ENCODE peak calls at places on chromosomes 4 and X, in five cellular contexts. One of them, this sample, is unnamed.

GRCh38 chr4:76504613-76505465 is 69.8 kb downstream of the SHROOM3 start:
- DNase-seq in heart left ventricle: no peak
- DNase-seq in CD8-positive, alpha-beta T cell: no peak
- DNase-seq in A673: peak; percentile 58
- DNase-seq in lower leg skin: no peak
- DNase-seq in this sample: peak; percentile 46

GRCh38 chrX:69060631-69061408 is 104.4 kb downstream of the PJA1 start:
- DNase-seq in heart left ventricle: no peak
- DNase-seq in CD8-positive, alpha-beta T cell: no peak
- DNase-seq in A673: no peak
- DNase-seq in lower leg skin: no peak
- DNase-seq in this sample: peak; percentile 4

GRCh38 chrX:115494133-115494532 is 66.8 kb upstream of the PLS3 start:
- DNase-seq in heart left ventricle: no peak
- DNase-seq in CD8-positive, alpha-beta T cell: no peak
- DNase-seq in A673: no peak
- DNase-seq in lower leg skin: no peak
- DNase-seq in this sample: no peak

GRCh38 chrX:153727108-153727931 is 2.7 kb downstream of the ABCD1 start:
- DNase-seq in heart left ventricle: peak; percentile 76
- DNase-seq in CD8-positive, alpha-beta T cell: no peak
- DNase-seq in A673: no peak
- DNase-seq in lower leg skin: no peak
- DNase-seq in this sample: peak; percentile 43

GRCh38 chr4:87498446-87498900 is 30.7 kb downstream of the SPARCL1 start:
- DNase-seq in heart left ventricle: no peak
- DNase-seq in CD8-positive, alpha-beta T cell: no peak
- DNase-seq in A673: no peak
- DNase-seq in lower leg skin: no peak
- DNase-seq in this sample: no peak

GRCh38 chr4:17807446-17807845 is 3.1 kb downstream of the DCAF16 start:
- DNase-seq in heart left ventricle: no peak
- DNase-seq in CD8-positive, alpha-beta T cell: no peak
- DNase-seq in A673: no peak
- DNase-seq in lower leg skin: no peak
- DNase-seq in this sample: no peak

GRCh38 chrX:118973389-118974087 is 880 bp upstream of the LONRF3 start:
- DNase-seq in heart left ventricle: peak; percentile 58
- DNase-seq in CD8-positive, alpha-beta T cell: no peak
- DNase-seq in A673: no peak
- DNase-seq in lower leg skin: no peak
- DNase-seq in this sample: peak; percentile 20

GRCh38 chrX:22689290-22689689 is 310.5 kb upstream of the DDX53 start:
- DNase-seq in heart left ventricle: no peak
- DNase-seq in CD8-positive, alpha-beta T cell: no peak
- DNase-seq in A673: no peak
- DNase-seq in lower leg skin: no peak
- DNase-seq in this sample: no peak

GRCh38 chrX:38282044-38282443 is 45.3 kb downstream of the RPGR start:
- DNase-seq in heart left ventricle: no peak
- DNase-seq in CD8-positive, alpha-beta T cell: no peak
- DNase-seq in A673: no peak
- DNase-seq in lower leg skin: no peak
- DNase-seq in this sample: no peak

GRCh38 chr4:71141125-71141524 is 147.7 kb downstream of the DCK start:
- DNase-seq in heart left ventricle: no peak
- DNase-seq in CD8-positive, alpha-beta T cell: no peak
- DNase-seq in A673: no peak
- DNase-seq in lower leg skin: no peak
- DNase-seq in this sample: peak; percentile 3

GRCh38 chrX:119757979-119758681 is at the start of gene SOWAHD:
- DNase-seq in heart left ventricle: peak; percentile 72
- DNase-seq in CD8-positive, alpha-beta T cell: peak; percentile 22
- DNase-seq in A673: no peak
- DNase-seq in lower leg skin: peak; percentile 17
- DNase-seq in this sample: peak; percentile 78

GRCh38 chrX:9788908-9789307 is 2.7 kb downstream of the SHROOM2 start:
- DNase-seq in heart left ventricle: no peak
- DNase-seq in CD8-positive, alpha-beta T cell: no peak
- DNase-seq in A673: peak; percentile 37
- DNase-seq in lower leg skin: no peak
- DNase-seq in this sample: no peak

GRCh38 chr4:11323771-11324170 is 104.9 kb downstream of the HS3ST1 start:
- DNase-seq in heart left ventricle: no peak
- DNase-seq in CD8-positive, alpha-beta T cell: no peak
- DNase-seq in A673: no peak
- DNase-seq in lower leg skin: no peak
- DNase-seq in this sample: no peak

GRCh38 chr4:180913750-180914149 is 1329.5 kb upstream of the TENM3 start:
- DNase-seq in heart left ventricle: no peak
- DNase-seq in CD8-positive, alpha-beta T cell: no peak
- DNase-seq in A673: no peak
- DNase-seq in lower leg skin: no peak
- DNase-seq in this sample: no peak

GRCh38 chr4:76974150-76974549 is 24.6 kb downstream of the SEPTIN11 start:
- DNase-seq in heart left ventricle: no peak
- DNase-seq in CD8-positive, alpha-beta T cell: no peak
- DNase-seq in A673: no peak
- DNase-seq in lower leg skin: no peak
- DNase-seq in this sample: no peak

GRCh38 chr4:8236141-8236919 is 33.2 kb upstream of the HTRA3 start:
- DNase-seq in heart left ventricle: no peak
- DNase-seq in CD8-positive, alpha-beta T cell: no peak
- DNase-seq in A673: no peak
- DNase-seq in lower leg skin: no peak
- DNase-seq in this sample: no peak

GRCh38 chrX:3271485-3272186 is 74.8 kb downstream of the MXRA5 start:
- DNase-seq in heart left ventricle: no peak
- DNase-seq in CD8-positive, alpha-beta T cell: no peak
- DNase-seq in A673: peak; percentile 57
- DNase-seq in lower leg skin: no peak
- DNase-seq in this sample: no peak

GRCh38 chr4:8267077-8267476 is 2.5 kb upstream of the HTRA3 start:
- DNase-seq in heart left ventricle: peak; percentile 89
- DNase-seq in CD8-positive, alpha-beta T cell: no peak
- DNase-seq in A673: peak; percentile 56
- DNase-seq in lower leg skin: no peak
- DNase-seq in this sample: peak; percentile 85

GRCh38 chr4:186621959-186622553 is 66.7 kb upstream of the MTNR1A start:
- DNase-seq in heart left ventricle: no peak
- DNase-seq in CD8-positive, alpha-beta T cell: no peak
- DNase-seq in A673: no peak
- DNase-seq in lower leg skin: no peak
- DNase-seq in this sample: no peak

GRCh38 chr4:124913237-124913636 is 200.7 kb upstream of the ANKRD50 start:
- DNase-seq in heart left ventricle: no peak
- DNase-seq in CD8-positive, alpha-beta T cell: no peak
- DNase-seq in A673: peak; percentile 3
- DNase-seq in lower leg skin: no peak
- DNase-seq in this sample: no peak

GRCh38 chr4:124640037-124640730 is 72.3 kb downstream of the ANKRD50 start:
- DNase-seq in heart left ventricle: no peak
- DNase-seq in CD8-positive, alpha-beta T cell: no peak
- DNase-seq in A673: peak; percentile 55
- DNase-seq in lower leg skin: no peak
- DNase-seq in this sample: no peak

GRCh38 chr4:154120277-154120676 is 331.4 kb upstream of the SFRP2 start:
- DNase-seq in heart left ventricle: no peak
- DNase-seq in CD8-positive, alpha-beta T cell: no peak
- DNase-seq in A673: no peak
- DNase-seq in lower leg skin: no peak
- DNase-seq in this sample: no peak

GRCh38 chrX:115018944-115019343 is 1.5 kb upstream of the IL13RA2 start:
- DNase-seq in heart left ventricle: no peak
- DNase-seq in CD8-positive, alpha-beta T cell: no peak
- DNase-seq in A673: no peak
- DNase-seq in lower leg skin: no peak
- DNase-seq in this sample: no peak

GRCh38 chr4:109041463-109041862 is 261.0 kb downstream of the COL25A1 start:
- DNase-seq in heart left ventricle: no peak
- DNase-seq in CD8-positive, alpha-beta T cell: no peak
- DNase-seq in A673: no peak
- DNase-seq in lower leg skin: no peak
- DNase-seq in this sample: no peak

GRCh38 chrX:140918398-140919043 is 83.9 kb upstream of the SPANXB1 start:
- DNase-seq in heart left ventricle: no peak
- DNase-seq in CD8-positive, alpha-beta T cell: peak; percentile 17
- DNase-seq in A673: peak; percentile 80
- DNase-seq in lower leg skin: no peak
- DNase-seq in this sample: peak; percentile 61

GRCh38 chr4:6910340-6910959 is 824 bp downstream of the TBC1D14 start:
- DNase-seq in heart left ventricle: no peak
- DNase-seq in CD8-positive, alpha-beta T cell: no peak
- DNase-seq in A673: peak; percentile 53
- DNase-seq in lower leg skin: no peak
- DNase-seq in this sample: peak; percentile 56
- TF ChIP-seq CTCF in heart left ventricle: no peak
- TF ChIP-seq CTCF in CD8-positive, alpha-beta T cell: peak; percentile 40
- TF ChIP-seq CTCF in A673: peak; percentile 28
- TF ChIP-seq CTCF in lower leg skin: no peak
- TF ChIP-seq CTCF in this sample: peak; percentile 22

GRCh38 chrX:51802917-51803688 is 59.9 kb downstream of the GSPT2 start:
- DNase-seq in heart left ventricle: peak; percentile 60
- DNase-seq in CD8-positive, alpha-beta T cell: peak; percentile 63
- DNase-seq in A673: peak; percentile 65
- DNase-seq in lower leg skin: peak; percentile 14
- DNase-seq in this sample: no peak
- TF ChIP-seq CTCF in heart left ventricle: peak; percentile 22
- TF ChIP-seq CTCF in CD8-positive, alpha-beta T cell: no peak
- TF ChIP-seq CTCF in A673: peak; percentile 29
- TF ChIP-seq CTCF in lower leg skin: no peak
- TF ChIP-seq CTCF in this sample: no peak

DNA sequence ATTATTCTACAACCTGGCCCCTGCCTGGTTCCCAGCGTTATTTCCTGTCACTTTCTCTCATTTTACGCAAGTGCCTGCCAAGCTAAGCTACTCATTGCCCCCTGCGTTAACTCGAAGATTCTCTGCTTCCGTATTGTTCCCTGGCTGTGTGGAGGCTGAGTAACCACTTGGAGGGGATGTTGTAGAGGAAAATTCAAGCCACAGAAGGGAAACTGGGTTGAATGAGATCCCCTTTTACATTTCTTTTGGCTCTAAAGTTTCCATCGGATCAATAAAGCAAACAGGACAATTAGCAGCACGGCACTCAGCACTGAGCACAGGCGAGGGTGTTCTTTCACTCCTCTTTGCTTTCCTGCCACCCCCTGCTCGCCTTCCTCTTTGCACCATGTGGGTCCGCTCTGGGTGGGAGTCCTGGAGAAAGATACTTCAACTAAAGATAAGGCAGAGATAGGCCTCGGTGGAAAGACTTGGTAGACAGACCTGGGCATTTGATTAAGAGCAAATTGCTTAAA is 4.2 kb upstream of the TMSB4X start:
- DNase-seq in heart left ventricle: no peak
- DNase-seq in CD8-positive, alpha-beta T cell: peak; percentile 54
- DNase-seq in A673: peak; percentile 73
- DNase-seq in lower leg skin: no peak
- DNase-seq in this sample: peak; percentile 87
- TF ChIP-seq CTCF in heart left ventricle: peak; percentile 68
- TF ChIP-seq CTCF in CD8-positive, alpha-beta T cell: no peak
- TF ChIP-seq CTCF in A673: peak; percentile 54
- TF ChIP-seq CTCF in lower leg skin: no peak
- TF ChIP-seq CTCF in this sample: peak; percentile 33

GRCh38 chr4:25925486-25926201 is 11.6 kb downstream of the SMIM20 start:
- DNase-seq in heart left ventricle: no peak
- DNase-seq in CD8-positive, alpha-beta T cell: peak; percentile 8
- DNase-seq in A673: peak; percentile 54
- DNase-seq in lower leg skin: no peak
- DNase-seq in this sample: peak; percentile 58
- TF ChIP-seq CTCF in heart left ventricle: peak; percentile 66
- TF ChIP-seq CTCF in CD8-positive, alpha-beta T cell: no peak
- TF ChIP-seq CTCF in A673: peak; percentile 73
- TF ChIP-seq CTCF in lower leg skin: no peak
- TF ChIP-seq CTCF in this sample: peak; percentile 59

GRCh38 chr4:97720869-97721432 is 422.3 kb downstream of the STPG2 start:
- DNase-seq in heart left ventricle: no peak
- DNase-seq in CD8-positive, alpha-beta T cell: no peak
- DNase-seq in A673: no peak
- DNase-seq in lower leg skin: no peak
- DNase-seq in this sample: peak; percentile 53
- TF ChIP-seq CTCF in heart left ventricle: peak; percentile 43
- TF ChIP-seq CTCF in CD8-positive, alpha-beta T cell: no peak
- TF ChIP-seq CTCF in A673: peak; percentile 24
- TF ChIP-seq CTCF in lower leg skin: no peak
- TF ChIP-seq CTCF in this sample: peak; percentile 5

DNA sequence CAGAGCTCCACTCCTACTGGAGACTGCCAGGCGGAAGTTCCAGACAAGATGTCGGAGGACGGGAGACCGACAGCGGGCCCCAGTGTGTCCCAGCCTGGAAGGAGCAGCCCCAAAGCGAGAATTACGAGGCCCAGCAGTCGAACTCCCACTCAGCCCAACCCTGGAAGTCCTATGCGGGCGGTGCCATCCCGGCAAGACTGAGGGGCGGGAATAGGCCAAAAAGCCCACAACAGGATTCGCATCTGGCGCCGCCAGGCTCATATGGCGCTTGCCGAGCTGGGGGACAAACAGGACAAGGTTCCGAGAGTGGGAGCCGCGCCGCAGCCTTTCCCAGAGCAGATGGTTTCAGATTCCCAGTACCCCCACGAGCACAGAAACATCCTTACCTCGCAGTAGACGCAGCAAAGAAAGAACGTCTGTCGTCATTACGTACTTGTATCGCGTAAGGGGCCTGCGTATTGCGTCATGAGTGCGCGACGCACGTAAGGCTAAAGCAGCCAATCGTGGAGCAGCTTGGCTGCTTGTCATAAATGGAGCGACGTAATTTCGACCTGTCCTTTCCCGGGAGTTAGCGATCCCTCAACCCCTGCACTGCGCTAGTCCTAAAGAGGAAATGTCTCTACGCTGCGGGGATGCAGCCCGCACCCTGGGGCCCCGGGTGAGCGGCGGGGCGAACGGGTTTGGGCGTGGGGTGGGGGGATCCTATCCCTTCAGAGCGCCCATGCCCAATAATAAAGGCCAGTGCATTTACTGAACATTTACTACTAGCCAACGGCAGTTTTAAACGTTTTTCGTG is at the start of the genes LIAS and RPL9:
- DNase-seq in heart left ventricle: peak; percentile 96
- DNase-seq in CD8-positive, alpha-beta T cell: peak; percentile 92
- DNase-seq in A673: peak; percentile 98
- DNase-seq in lower leg skin: peak; percentile 97
- DNase-seq in this sample: peak; percentile 100
- TF ChIP-seq CTCF in heart left ventricle: no peak
- TF ChIP-seq CTCF in CD8-positive, alpha-beta T cell: no peak
- TF ChIP-seq CTCF in A673: no peak
- TF ChIP-seq CTCF in lower leg skin: no peak
- TF ChIP-seq CTCF in this sample: no peak